ENCODE peak calls at places on chromosomes 16 and 17, in nine cellular contexts. R is left ventricle myocardium inferior, G is chondrocyte, C is A549, U is DND-41, D is GM23338, I is transverse colon, L is neural crest cell, N is GM12878. T is an unnamed sample.

GRCh38 chr16:1159325-1159972 is 6.5 kb downstream of the CACNA1H start:
- DNase-seq in N (no peak), G (no peak), L (no peak), D (no peak), I (no peak), R (no peak), C (no peak), U (no peak), T (no peak)

GRCh38 chr17:59829217-59830006 is 63.3 kb downstream of the TUBD1 start:
- DNase-seq in D (no peak), I (no peak), U (peak; percentile 52), L (no peak), R (no peak), G (no peak), N (peak; percentile 100), C (peak; percentile 100), T (peak; percentile 98)

GRCh38 chr16:14193316-14193871 is 122.3 kb downstream of the MRTFB start:
- DNase-seq in N (peak; percentile 21), D (peak; percentile 27), L (no peak), I (peak; percentile 45), R (no peak), G (no peak), U (peak; percentile 74), C (no peak), T (no peak)

GRCh38 chr17:45063198-45063597 is 2.1 kb downstream of the NMT1 start:
- DNase-seq in G (no peak), D (no peak), I (no peak), N (peak; percentile 78), R (no peak), L (no peak), U (no peak), C (no peak), T (peak; percentile 33)

GRCh38 chr16:81908466-81909230 is 102.6 kb downstream of the SDR42E1 start:
- DNase-seq in R (no peak), I (no peak), N (no peak), G (no peak), D (no peak), C (no peak), U (no peak), L (no peak), T (no peak)

GRCh38 chr17:67461228-67461780 is 84.2 kb downstream of the PITPNC1 start:
- DNase-seq in L (no peak), G (no peak), I (no peak), R (no peak), U (no peak), D (no peak), C (no peak), N (no peak), T (no peak)

GRCh38 chr16:87229230-87230192 is 87.7 kb downstream of the C16orf95 start:
- DNase-seq in C (no peak), G (no peak), U (no peak), N (no peak), L (no peak), D (no peak), I (no peak), R (no peak), T (no peak)

GRCh38 chr17:81918762-81919545 is 978 bp upstream of the SIRT7 start:
- DNase-seq in D (no peak), C (no peak), U (no peak), G (no peak), R (no peak), N (no peak), L (no peak), I (peak; percentile 85), T (no peak)

GRCh38 chr17:2068101-2068518 is 13.2 kb downstream of the HIC1 start:
- DNase-seq in I (no peak), N (no peak), R (no peak), C (no peak), G (no peak), D (no peak), L (no peak), U (no peak), T (no peak)

GRCh38 chr17:80036715-80037477 is 454 bp downstream of the CCDC40 start:
- DNase-seq in U (peak; percentile 35), G (no peak), R (no peak), I (peak; percentile 37), N (no peak), C (peak; percentile 63), L (peak; percentile 76), D (peak; percentile 86), T (no peak)

GRCh38 chr16:24253192-24253591 is 2.9 kb upstream of the CACNG3 start:
- DNase-seq in G (no peak), C (peak; percentile 65), U (peak; percentile 33), D (peak; percentile 95), L (peak; percentile 25), I (peak; percentile 10), N (no peak), R (no peak), T (peak; percentile 65)

GRCh38 chr16:2388875-2389433 is 40.3 kb upstream of the CCNF start:
- DNase-seq in N (no peak), L (no peak), R (no peak), D (no peak), C (peak; percentile 30), I (peak; percentile 7), U (no peak), G (no peak), T (no peak)

GRCh38 chr16:2385441-2385840 is 43.8 kb upstream of the CCNF start:
- DNase-seq in L (no peak), N (no peak), G (no peak), R (no peak), C (no peak), D (peak; percentile 19), I (no peak), U (no peak), T (no peak)

GRCh38 chr16:2388139-2388874 is 40.9 kb upstream of the CCNF start:
- DNase-seq in R (no peak), N (no peak), I (no peak), D (no peak), L (no peak), G (no peak), U (no peak), C (no peak), T (no peak)

GRCh38 chr16:2386990-2387389 is 42.3 kb upstream of the CCNF start:
- DNase-seq in C (peak; percentile 35), N (no peak), G (no peak), D (peak; percentile 90), U (no peak), I (no peak), R (no peak), L (no peak), T (no peak)
- TF ChIP-seq CTCF in C (no peak), N (peak; percentile 23), G (peak; percentile 59), D (peak; percentile 59), U (no peak), I (no peak), R (no peak), L (peak; percentile 46), T (no peak)

DNA sequence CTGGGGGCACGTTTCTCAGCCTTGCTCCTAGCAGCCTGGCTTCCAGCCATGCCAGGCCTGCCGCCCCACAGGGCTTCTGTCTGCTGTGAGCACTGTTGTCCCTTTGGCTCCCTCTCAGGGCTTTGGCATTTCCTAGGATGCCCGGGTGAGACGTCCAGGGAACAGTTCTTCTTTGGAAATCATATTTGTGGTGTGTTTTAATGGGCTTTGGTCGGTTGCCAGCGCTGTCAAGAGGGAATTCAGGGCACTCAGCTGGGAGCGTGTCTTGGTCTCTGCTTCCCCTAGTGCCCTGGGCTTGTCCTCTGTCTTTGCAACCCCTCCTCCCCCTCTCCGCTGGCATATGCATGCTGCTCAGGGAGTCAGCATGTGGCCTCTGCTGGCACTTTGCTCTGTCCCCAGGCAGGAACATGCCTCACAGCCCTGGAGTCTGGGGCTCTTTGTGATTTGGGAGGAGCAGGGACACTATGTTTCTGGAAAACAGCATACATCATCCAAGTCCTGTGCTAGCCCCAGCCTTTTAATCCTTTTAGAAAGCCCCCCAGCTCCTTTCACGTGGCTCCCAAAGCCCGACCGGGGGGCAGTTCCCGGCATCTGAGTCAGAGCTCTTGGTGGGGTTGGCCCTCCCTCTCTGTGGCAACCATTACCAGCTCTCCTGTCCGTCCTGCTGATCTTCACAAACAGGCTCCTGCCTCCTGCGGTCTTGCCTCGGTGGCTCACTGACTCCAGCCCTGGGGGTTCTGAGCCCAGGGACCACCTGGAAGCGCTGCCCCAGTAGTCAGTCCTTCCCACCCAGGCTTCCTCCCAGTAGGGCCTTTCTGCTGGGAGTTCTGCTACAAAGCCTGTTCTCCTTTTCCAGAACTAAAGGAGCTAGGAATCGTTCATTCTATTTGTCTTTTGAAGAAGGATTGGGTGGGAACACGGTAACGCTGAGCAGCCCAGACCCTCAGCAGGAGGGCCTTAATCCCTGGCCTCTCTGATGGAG is 26.7 kb downstream of the SAP30BP start:
- DNase-seq in I (peak; percentile 63), U (no peak), D (peak; percentile 15), G (peak; percentile 97), L (no peak), N (no peak), C (peak; percentile 85), R (peak; percentile 82), T (no peak)
- TF ChIP-seq CTCF in I (no peak), U (no peak), D (no peak), G (peak; percentile 61), L (no peak), N (no peak), C (no peak), R (no peak), T (no peak)

DNA sequence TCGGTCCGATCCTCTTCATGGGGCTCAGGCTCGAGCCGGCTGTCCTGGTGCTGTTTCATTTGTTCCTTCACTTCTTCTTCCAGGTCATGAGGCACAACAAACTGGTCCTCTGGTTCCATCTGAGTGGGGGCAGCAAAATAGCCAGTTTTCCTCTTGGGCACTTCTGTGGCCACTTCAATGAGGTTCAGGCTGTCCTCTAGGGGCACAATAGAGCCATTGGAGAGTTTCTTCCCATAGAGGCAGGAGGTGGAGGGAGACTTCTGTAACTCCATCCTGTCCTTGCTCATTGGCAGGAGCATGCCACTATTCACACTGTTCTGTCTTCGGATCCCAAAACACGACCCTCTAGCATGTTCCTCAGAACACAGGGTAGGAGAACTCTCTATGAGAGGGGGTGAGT is 22.9 kb downstream of the MARVELD3 start:
- DNase-seq in C (peak; percentile 30), D (peak; percentile 69), L (no peak), G (no peak), N (no peak), U (no peak), I (no peak), R (no peak), T (peak; percentile 16)
- TF ChIP-seq CTCF in C (peak; percentile 35), D (peak; percentile 61), L (peak; percentile 39), G (peak; percentile 59), N (peak; percentile 37), U (peak; percentile 49), I (no peak), R (peak; percentile 25), T (peak; percentile 56)

GRCh38 chr17:5500247-5500803 is 14.0 kb downstream of the MIS12 start:
- DNase-seq in U (no peak), G (no peak), I (no peak), D (no peak), N (no peak), L (no peak), R (no peak), C (no peak), T (no peak)

GRCh38 chr17:5502552-5502951 is 16.2 kb downstream of the MIS12 start:
- DNase-seq in R (no peak), I (no peak), D (no peak), L (no peak), G (no peak), N (no peak), U (no peak), C (no peak), T (no peak)

GRCh38 chr17:5500804-5501391 is 14.5 kb downstream of the MIS12 start:
- DNase-seq in D (peak; percentile 99), C (peak; percentile 61), N (no peak), I (peak; percentile 63), L (peak; percentile 97), R (peak; percentile 51), G (peak; percentile 96), U (peak; percentile 90), T (peak; percentile 76)

GRCh38 chr17:5501725-5502124 is 15.4 kb downstream of the MIS12 start:
- DNase-seq in U (no peak), I (no peak), N (no peak), C (no peak), D (no peak), G (no peak), L (no peak), R (no peak), T (no peak)

GRCh38 chr17:5499790-5500189 is 13.4 kb downstream of the MIS12 start:
- DNase-seq in D (peak; percentile 72), L (peak; percentile 29), R (no peak), G (no peak), C (no peak), I (no peak), N (no peak), U (no peak), T (no peak)
- TF ChIP-seq CTCF in D (no peak), L (no peak), R (no peak), G (no peak), C (no peak), I (no peak), N (no peak), U (no peak), T (no peak)

T was measured in NB4.